ENCODE peak calls at places on chromosomes 5 and 9, in five cellular contexts. R is neural crest cell; O is HuH-7.5; Y is NCI-H2081; W is activated CD4-positive, alpha-beta memory T cell treated with anti-CD3 and anti-CD28 coated beads for 36 hours. T is an unnamed sample.

GRCh38 chr5:27908341-27908740 is 870.0 kb upstream of the CDH9 start:
- DNase-seq in R (no peak), W (no peak), Y (no peak), O (no peak), T (no peak)

GRCh38 chr5:68803881-68804319 is 289.9 kb upstream of the SLC30A5 start:
- DNase-seq in O (no peak), W (no peak), Y (no peak), R (no peak), T (no peak)

GRCh38 chr9:92723801-92724323 is 40.8 kb downstream of the BICD2 start:
- DNase-seq in W (no peak), R (no peak), Y (no peak), O (no peak), T (no peak)

GRCh38 chr5:172175263-172175719 is 12.7 kb downstream of the STK10 start:
- DNase-seq in R (no peak), Y (no peak), W (peak), O (no peak), T (no peak)

GRCh38 chr5:168784449-168784848 is 205.3 kb upstream of the PANK3 start:
- DNase-seq in Y (no peak), W (no peak), O (no peak), R (no peak), T (no peak)

GRCh38 chr5:38189031-38189632 is 69.2 kb upstream of the EGFLAM start:
- DNase-seq in R (no peak), O (no peak), Y (no peak), W (no peak), T (no peak)

GRCh38 chr9:136648746-136649145 is 14.0 kb upstream of the EGFL7 start:
- DNase-seq in O (no peak), W (no peak), Y (no peak), R (no peak), T (no peak)

GRCh38 chr9:113564804-113565237 is 101.3 kb downstream of the RGS3 start:
- DNase-seq in R (no peak), Y (no peak), W (no peak), O (no peak), T (peak)

GRCh38 chr5:98349251-98349989 is 424.0 kb upstream of the RGMB start:
- DNase-seq in Y (no peak), R (no peak), O (no peak), W (no peak), T (no peak)

GRCh38 chr5:168304349-168304748 is 12.9 kb downstream of the WWC1 start:
- DNase-seq in R (no peak), O (no peak), W (no peak), Y (no peak), T (no peak)

GRCh38 chr9:89593776-89594427 is 10.9 kb upstream of the GADD45G start:
- DNase-seq in O (peak), Y (peak), R (peak), W (peak), T (peak)

GRCh38 chr9:91178281-91179236 is 183.2 kb downstream of the AUH start:
- DNase-seq in R (no peak), Y (no peak), O (no peak), W (peak), T (no peak)

GRCh38 chr5:156824800-156825199 is 25.3 kb upstream of the PPP1R2B start:
- DNase-seq in W (no peak), O (no peak), R (no peak), Y (peak), T (peak)

GRCh38 chr9:100428871-100429654 is 2.1 kb downstream of the MSANTD3 start:
- DNase-seq in R (no peak), W (no peak), Y (no peak), O (peak), T (no peak)

GRCh38 chr5:149618581-149619248 is 37.4 kb downstream of the ARHGEF37 start:
- DNase-seq in O (peak), R (peak), Y (peak), W (peak), T (peak)

GRCh38 chr9:100933656-100934055 is 94.9 kb upstream of the PLPPR1 start:
- DNase-seq in W (no peak), Y (no peak), O (no peak), R (no peak), T (no peak)

T was measured in COR-L47.